ENCODE peak calls at places on chromosome 21, in nine cellular contexts. V, D, J, H, M, E, X, B and P are unnamed samples.
A peak's percentile ranks its signal among the peaks of the same experiment; 100 is the strongest.

GRCh38 chr21:14876464-14876863 is 188.3 kb downstream of the NRIP1 start:
- DNase-seq in H (no peak), B (no peak), E (no peak), J (no peak), M (no peak), X (no peak), V (no peak), D (no peak), P (no peak)

GRCh38 chr21:41477641-41478318 is 30.2 kb downstream of the TMPRSS2 start:
- DNase-seq in M (no peak), V (no peak), J (no peak), B (no peak), X (no peak), D (no peak), H (no peak), E (no peak), P (no peak)

GRCh38 chr21:28642891-28643290 is 349.8 kb downstream of the LTN1 start:
- DNase-seq in H (no peak), B (no peak), D (no peak), V (no peak), J (no peak), X (no peak), E (no peak), M (no peak), P (no peak)

GRCh38 chr21:45380566-45380965 is 24.4 kb upstream of the COL18A1 start:
- DNase-seq in E (no peak), V (no peak), B (no peak), J (no peak), H (no peak), X (no peak), D (no peak), M (no peak), P (peak; percentile 30)

GRCh38 chr21:14685568-14685967 is 139.5 kb upstream of the SAMSN1 start:
- DNase-seq in E (no peak), M (no peak), D (no peak), J (no peak), X (no peak), V (no peak), B (no peak), H (no peak), P (no peak)

GRCh38 chr21:15483138-15483780 is 246.5 kb upstream of the USP25 start:
- DNase-seq in H (peak; percentile 52), D (peak; percentile 88), B (peak; percentile 12), M (peak; percentile 89), J (peak; percentile 90), E (peak; percentile 60), X (peak; percentile 66), V (peak; percentile 90), P (peak; percentile 71)

GRCh38 chr21:39381009-39381408 is 32.1 kb upstream of the HMGN1 start:
- DNase-seq in H (no peak), V (no peak), E (no peak), X (no peak), M (no peak), B (no peak), D (no peak), J (peak; percentile 18), P (no peak)

GRCh38 chr21:35833991-35834390 is 226.3 kb downstream of the SETD4 start:
- DNase-seq in E (no peak), X (no peak), J (no peak), M (no peak), H (no peak), B (no peak), D (no peak), V (no peak), P (no peak)

GRCh38 chr21:31498985-31499384 is 154.9 kb upstream of the TIAM1 start:
- DNase-seq in X (no peak), V (no peak), J (no peak), B (no peak), H (no peak), M (no peak), D (no peak), E (no peak), P (no peak)

GRCh38 chr21:33136898-33137502 is 67.1 kb downstream of the OLIG1 start:
- DNase-seq in E (no peak), D (no peak), H (no peak), V (no peak), B (no peak), J (no peak), M (no peak), X (no peak), P (no peak)

GRCh38 chr21:34705032-34705431 is 36.2 kb downstream of the CLIC6 start:
- DNase-seq in X (no peak), V (no peak), J (no peak), M (no peak), D (no peak), H (no peak), E (no peak), B (no peak), P (no peak)

GRCh38 chr21:39576518-39577128 is 36.1 kb upstream of the B3GALT5 start:
- DNase-seq in D (no peak), V (no peak), M (no peak), B (no peak), E (no peak), H (no peak), X (no peak), J (no peak), P (no peak)

GRCh38 chr21:43193651-43194302 is 25.0 kb downstream of the CRYAA start:
- DNase-seq in V (peak; percentile 63), J (no peak), E (no peak), X (no peak), B (no peak), M (peak; percentile 30), H (no peak), D (peak; percentile 94), P (no peak)

GRCh38 chr21:34881421-34881820 is 167.7 kb downstream of the RUNX1 start:
- DNase-seq in E (no peak), H (no peak), J (no peak), M (no peak), B (no peak), D (peak; percentile 65), X (no peak), V (no peak), P (no peak)

GRCh38 chr21:39132248-39132647 is 51.0 kb downstream of the PSMG1 start:
- DNase-seq in V (no peak), J (no peak), D (no peak), H (no peak), X (no peak), B (no peak), M (no peak), E (no peak), P (no peak)

GRCh38 chr21:42413500-42413899 is 9.8 kb downstream of the UBASH3A start:
- DNase-seq in V (no peak), X (no peak), E (no peak), H (no peak), B (no peak), M (peak; percentile 61), D (no peak), J (no peak), P (no peak)

GRCh38 chr21:44416193-44416592 is 39.1 kb upstream of the LRRC3 start:
- DNase-seq in M (no peak), E (no peak), V (peak; percentile 53), D (no peak), B (no peak), J (no peak), H (no peak), X (no peak), P (peak; percentile 43)

GRCh38 chr21:45255381-45256020 is 32.2 kb downstream of the POFUT2 start:
- DNase-seq in E (no peak), V (no peak), B (peak; percentile 51), H (no peak), D (no peak), M (peak; percentile 42), X (no peak), J (no peak), P (peak; percentile 16)

GRCh38 chr21:33428669-33429068 is 25.5 kb downstream of the IFNGR2 start:
- DNase-seq in D (peak; percentile 54), E (no peak), J (no peak), B (no peak), X (no peak), H (no peak), M (no peak), V (no peak), P (no peak)

GRCh38 chr21:44914176-44914874 is 6.4 kb downstream of the ITGB2 start:
- DNase-seq in X (peak; percentile 23), M (peak; percentile 87), E (no peak), V (no peak), H (no peak), B (no peak), D (no peak), J (no peak), P (peak; percentile 70)

GRCh38 chr21:42649122-42650032 is 4.0 kb upstream of the PDE9A start:
- DNase-seq in X (no peak), M (no peak), V (no peak), E (no peak), D (no peak), H (no peak), B (no peak), J (no peak), P (no peak)

GRCh38 chr21:46509760-46510159 is 51.1 kb downstream of the DIP2A start:
- DNase-seq in H (no peak), E (no peak), D (no peak), V (no peak), M (no peak), B (no peak), X (no peak), J (peak; percentile 44), P (no peak)

GRCh38 chr21:42145569-42146250 is 73.2 kb upstream of the ABCG1 start:
- DNase-seq in D (peak; percentile 37), V (no peak), H (peak; percentile 49), J (peak; percentile 44), B (peak; percentile 85), X (peak; percentile 60), E (peak; percentile 39), M (peak; percentile 75), P (peak; percentile 35)

GRCh38 chr21:42793774-42794173 is 85.6 kb downstream of the WDR4 start:
- DNase-seq in D (no peak), X (no peak), V (no peak), E (no peak), B (no peak), M (no peak), H (no peak), J (no peak), P (no peak)

GRCh38 chr21:45126085-45126687 is 51.8 kb downstream of the ADARB1 start:
- DNase-seq in D (peak; percentile 86), B (no peak), M (no peak), E (no peak), J (no peak), X (no peak), V (no peak), H (no peak), P (no peak)

GRCh38 chr21:29821230-29821629 is 118.6 kb downstream of the GRIK1 start:
- DNase-seq in E (no peak), V (no peak), J (no peak), H (no peak), M (no peak), B (no peak), D (no peak), X (no peak), P (no peak)

GRCh38 chr21:16579538-16579937 is 849.8 kb downstream of the USP25 start:
- DNase-seq in X (no peak), H (no peak), V (no peak), B (no peak), M (no peak), D (peak; percentile 52), J (no peak), E (no peak), P (no peak)

GRCh38 chr21:44911384-44912157 is 9.1 kb downstream of the ITGB2 start:
- DNase-seq in V (no peak), B (peak; percentile 79), M (peak; percentile 73), X (peak; percentile 43), D (peak; percentile 44), H (peak; percentile 44), J (peak; percentile 56), E (no peak), P (peak; percentile 77)

GRCh38 chr21:27362249-27362648 is 395.4 kb upstream of the ADAMTS5 start:
- DNase-seq in E (no peak), D (peak; percentile 49), V (no peak), H (no peak), X (no peak), J (no peak), B (no peak), M (no peak), P (no peak)

GRCh38 chr21:41965045-41965444 is 11.2 kb upstream of the C2CD2 start:
- DNase-seq in M (no peak), X (no peak), B (no peak), V (peak; percentile 31), E (no peak), D (no peak), J (no peak), H (no peak), P (no peak)

GRCh38 chr21:24727803-24728425 is 879.4 kb downstream of the MRPL39 start:
- DNase-seq in M (no peak), J (no peak), B (no peak), H (no peak), V (no peak), X (no peak), E (no peak), D (no peak), P (no peak)